ENCODE peak calls at places on chromosomes 6 and 20, in nine cellular contexts. One of them, this sample, is unnamed.

GRCh38 chr6:97440590-97441176 is 157.7 kb upstream of the MMS22L start:
- DNase-seq in uterus: no peak
- DNase-seq in AG10803: peak
- DNase-seq in dorsolateral prefrontal cortex: peak
- DNase-seq in hepatocyte: peak
- DNase-seq in lower leg skin: no peak
- DNase-seq in astrocyte: peak
- DNase-seq in heart left ventricle: no peak
- DNase-seq in CD8-positive, alpha-beta T cell: no peak
- DNase-seq in this sample: no peak

GRCh38 chr6:33172307-33173227 is 19.7 kb downstream of the COL11A2 start:
- DNase-seq in hepatocyte: peak
- DNase-seq in uterus: no peak
- DNase-seq in AG10803: peak
- DNase-seq in dorsolateral prefrontal cortex: no peak
- DNase-seq in lower leg skin: no peak
- DNase-seq in CD8-positive, alpha-beta T cell: no peak
- DNase-seq in heart left ventricle: no peak
- DNase-seq in astrocyte: peak
- DNase-seq in this sample: no peak

GRCh38 chr6:34486106-34486740 is 20.3 kb downstream of the PACSIN1 start:
- DNase-seq in CD8-positive, alpha-beta T cell: no peak
- DNase-seq in astrocyte: no peak
- DNase-seq in uterus: no peak
- DNase-seq in AG10803: no peak
- DNase-seq in dorsolateral prefrontal cortex: no peak
- DNase-seq in hepatocyte: no peak
- DNase-seq in heart left ventricle: no peak
- DNase-seq in lower leg skin: no peak
- DNase-seq in this sample: no peak

GRCh38 chr6:134351615-134352474 is 33.9 kb upstream of the SGK1 start:
- DNase-seq in lower leg skin: no peak
- DNase-seq in dorsolateral prefrontal cortex: no peak
- DNase-seq in hepatocyte: no peak
- DNase-seq in AG10803: no peak
- DNase-seq in CD8-positive, alpha-beta T cell: no peak
- DNase-seq in heart left ventricle: no peak
- DNase-seq in uterus: no peak
- DNase-seq in astrocyte: no peak
- DNase-seq in this sample: no peak

GRCh38 chr6:143973097-143973979 is 34.7 kb downstream of the PLAGL1 start:
- DNase-seq in CD8-positive, alpha-beta T cell: no peak
- DNase-seq in AG10803: no peak
- DNase-seq in astrocyte: no peak
- DNase-seq in hepatocyte: no peak
- DNase-seq in dorsolateral prefrontal cortex: no peak
- DNase-seq in lower leg skin: no peak
- DNase-seq in heart left ventricle: no peak
- DNase-seq in uterus: no peak
- DNase-seq in this sample: no peak

GRCh38 chr20:21796059-21796458 is 90.6 kb downstream of the PAX1 start:
- DNase-seq in AG10803: no peak
- DNase-seq in CD8-positive, alpha-beta T cell: no peak
- DNase-seq in astrocyte: no peak
- DNase-seq in hepatocyte: no peak
- DNase-seq in dorsolateral prefrontal cortex: no peak
- DNase-seq in lower leg skin: no peak
- DNase-seq in heart left ventricle: no peak
- DNase-seq in uterus: no peak
- DNase-seq in this sample: no peak

GRCh38 chr6:73695619-73696421 is at the start of gene CD109:
- DNase-seq in AG10803: peak
- DNase-seq in astrocyte: peak
- DNase-seq in lower leg skin: peak
- DNase-seq in heart left ventricle: peak
- DNase-seq in uterus: peak
- DNase-seq in dorsolateral prefrontal cortex: peak
- DNase-seq in CD8-positive, alpha-beta T cell: no peak
- DNase-seq in hepatocyte: peak
- DNase-seq in this sample: peak

GRCh38 chr20:12252793-12253192 is 335.1 kb downstream of the BTBD3 start:
- DNase-seq in lower leg skin: no peak
- DNase-seq in CD8-positive, alpha-beta T cell: no peak
- DNase-seq in astrocyte: peak
- DNase-seq in dorsolateral prefrontal cortex: no peak
- DNase-seq in hepatocyte: no peak
- DNase-seq in AG10803: peak
- DNase-seq in uterus: no peak
- DNase-seq in heart left ventricle: no peak
- DNase-seq in this sample: no peak

GRCh38 chr6:106731144-106731842 is 101.9 kb downstream of the QRSL1 start:
- DNase-seq in uterus: no peak
- DNase-seq in astrocyte: no peak
- DNase-seq in AG10803: no peak
- DNase-seq in lower leg skin: no peak
- DNase-seq in dorsolateral prefrontal cortex: no peak
- DNase-seq in hepatocyte: no peak
- DNase-seq in heart left ventricle: no peak
- DNase-seq in CD8-positive, alpha-beta T cell: no peak
- DNase-seq in this sample: no peak

GRCh38 chr6:133129556-133129955 is 111.6 kb upstream of the EYA4 start:
- DNase-seq in heart left ventricle: no peak
- DNase-seq in astrocyte: no peak
- DNase-seq in uterus: no peak
- DNase-seq in lower leg skin: no peak
- DNase-seq in dorsolateral prefrontal cortex: no peak
- DNase-seq in CD8-positive, alpha-beta T cell: no peak
- DNase-seq in hepatocyte: no peak
- DNase-seq in AG10803: no peak
- DNase-seq in this sample: no peak

GRCh38 chr6:42263165-42263852 is 45.6 kb upstream of the MRPS10 start:
- DNase-seq in CD8-positive, alpha-beta T cell: no peak
- DNase-seq in heart left ventricle: no peak
- DNase-seq in dorsolateral prefrontal cortex: no peak
- DNase-seq in lower leg skin: peak
- DNase-seq in AG10803: no peak
- DNase-seq in hepatocyte: no peak
- DNase-seq in astrocyte: peak
- DNase-seq in uterus: no peak
- DNase-seq in this sample: no peak

GRCh38 chr6:170295519-170296422 is 4.9 kb upstream of the DLL1 start:
- DNase-seq in hepatocyte: peak
- DNase-seq in uterus: no peak
- DNase-seq in AG10803: no peak
- DNase-seq in heart left ventricle: peak
- DNase-seq in astrocyte: no peak
- DNase-seq in CD8-positive, alpha-beta T cell: no peak
- DNase-seq in dorsolateral prefrontal cortex: no peak
- DNase-seq in lower leg skin: no peak
- DNase-seq in this sample: no peak

GRCh38 chr6:44147256-44147655 is 11.4 kb upstream of the CAPN11 start:
- DNase-seq in lower leg skin: no peak
- DNase-seq in dorsolateral prefrontal cortex: no peak
- DNase-seq in hepatocyte: no peak
- DNase-seq in astrocyte: no peak
- DNase-seq in uterus: no peak
- DNase-seq in CD8-positive, alpha-beta T cell: no peak
- DNase-seq in heart left ventricle: no peak
- DNase-seq in AG10803: no peak
- DNase-seq in this sample: no peak

DNA sequence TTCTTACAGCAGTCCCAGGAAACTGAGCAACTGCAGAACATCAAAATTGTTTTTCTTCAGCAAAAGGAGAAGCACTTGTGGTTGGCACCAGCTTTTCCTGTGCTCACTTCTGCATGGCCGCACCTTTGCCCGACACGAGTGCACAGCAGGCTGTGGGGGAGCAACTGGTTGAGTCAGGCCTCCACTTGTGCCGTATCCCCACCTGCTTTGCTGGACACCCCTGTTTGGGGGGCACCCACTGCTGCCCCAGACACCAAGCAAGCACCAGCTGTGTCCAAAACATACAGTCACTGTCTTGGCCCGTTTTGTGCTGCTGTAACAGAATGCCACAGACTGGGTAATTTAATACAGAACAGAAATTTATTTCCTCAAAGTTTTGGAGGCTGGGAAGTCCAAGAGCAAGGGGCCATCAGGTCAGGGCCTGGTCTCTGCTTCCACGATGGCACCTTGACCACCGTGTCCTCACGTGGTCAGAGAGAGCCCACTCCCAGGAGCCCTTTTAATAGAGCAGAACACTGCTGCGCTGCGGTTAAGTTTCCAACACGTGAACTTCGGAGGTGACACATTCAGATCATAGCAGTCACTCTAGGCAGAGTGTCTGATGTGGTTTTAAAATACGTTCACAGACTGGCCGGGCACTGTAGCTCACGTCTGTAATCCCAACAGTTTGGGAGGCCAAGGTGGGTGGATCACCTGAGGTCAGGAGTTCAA is 8.7 kb upstream of the GMEB2 start:
- DNase-seq in heart left ventricle: no peak
- DNase-seq in CD8-positive, alpha-beta T cell: peak
- DNase-seq in AG10803: no peak
- DNase-seq in lower leg skin: no peak
- DNase-seq in dorsolateral prefrontal cortex: no peak
- DNase-seq in hepatocyte: no peak
- DNase-seq in astrocyte: no peak
- DNase-seq in uterus: no peak
- DNase-seq in this sample: no peak
- H3K4me3 ChIP-seq in heart left ventricle: no peak
- H3K4me3 ChIP-seq in CD8-positive, alpha-beta T cell: peak
- H3K4me3 ChIP-seq in AG10803: no peak
- H3K4me3 ChIP-seq in lower leg skin: no peak
- H3K4me3 ChIP-seq in dorsolateral prefrontal cortex: no peak
- H3K4me3 ChIP-seq in hepatocyte: no peak
- H3K4me3 ChIP-seq in astrocyte: no peak
- H3K4me3 ChIP-seq in uterus: no peak
- H3K4me3 ChIP-seq in this sample: no peak

GRCh38 chr6:30542404-30542725 is 13.9 kb downstream of the GNL1 start:
- DNase-seq in CD8-positive, alpha-beta T cell: no peak
- DNase-seq in lower leg skin: no peak
- DNase-seq in AG10803: no peak
- DNase-seq in astrocyte: no peak
- DNase-seq in hepatocyte: no peak
- DNase-seq in heart left ventricle: no peak
- DNase-seq in uterus: no peak
- DNase-seq in dorsolateral prefrontal cortex: no peak
- DNase-seq in this sample: no peak
- TF ChIP-seq CTCF in CD8-positive, alpha-beta T cell: no peak
- TF ChIP-seq CTCF in lower leg skin: no peak
- TF ChIP-seq CTCF in AG10803: no peak
- TF ChIP-seq CTCF in astrocyte: no peak
- TF ChIP-seq CTCF in hepatocyte: no peak
- TF ChIP-seq CTCF in heart left ventricle: no peak
- TF ChIP-seq CTCF in uterus: no peak
- TF ChIP-seq CTCF in dorsolateral prefrontal cortex: no peak
- TF ChIP-seq CTCF in this sample: no peak

DNA sequence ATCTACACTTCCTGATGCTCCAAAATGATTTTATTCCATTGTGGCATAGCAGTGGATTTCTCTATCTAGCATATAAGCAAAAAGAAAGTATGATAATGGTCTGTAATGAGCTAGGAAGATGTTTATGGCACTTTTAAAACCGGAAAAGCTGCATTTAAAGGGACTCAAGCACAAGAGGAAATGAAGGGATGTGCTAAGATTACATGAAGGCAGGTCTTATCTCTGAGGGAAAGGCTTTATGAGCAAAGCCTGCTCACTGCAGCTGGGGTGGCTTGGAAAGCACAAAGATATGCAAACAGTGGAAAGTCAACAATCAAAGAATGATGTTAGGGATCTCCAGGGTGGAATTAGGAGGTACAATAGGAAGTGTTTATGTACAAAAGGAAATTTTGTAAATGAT is 138.2 kb downstream of the TENT5A start:
- DNase-seq in dorsolateral prefrontal cortex: no peak
- DNase-seq in CD8-positive, alpha-beta T cell: no peak
- DNase-seq in AG10803: peak
- DNase-seq in lower leg skin: no peak
- DNase-seq in heart left ventricle: no peak
- DNase-seq in hepatocyte: peak
- DNase-seq in astrocyte: peak
- DNase-seq in uterus: no peak
- DNase-seq in this sample: no peak
- H3K4me3 ChIP-seq in dorsolateral prefrontal cortex: no peak
- H3K4me3 ChIP-seq in CD8-positive, alpha-beta T cell: no peak
- H3K4me3 ChIP-seq in AG10803: no peak
- H3K4me3 ChIP-seq in lower leg skin: no peak
- H3K4me3 ChIP-seq in heart left ventricle: no peak
- H3K4me3 ChIP-seq in hepatocyte: no peak
- H3K4me3 ChIP-seq in astrocyte: peak
- H3K4me3 ChIP-seq in uterus: no peak
- H3K4me3 ChIP-seq in this sample: no peak

DNA sequence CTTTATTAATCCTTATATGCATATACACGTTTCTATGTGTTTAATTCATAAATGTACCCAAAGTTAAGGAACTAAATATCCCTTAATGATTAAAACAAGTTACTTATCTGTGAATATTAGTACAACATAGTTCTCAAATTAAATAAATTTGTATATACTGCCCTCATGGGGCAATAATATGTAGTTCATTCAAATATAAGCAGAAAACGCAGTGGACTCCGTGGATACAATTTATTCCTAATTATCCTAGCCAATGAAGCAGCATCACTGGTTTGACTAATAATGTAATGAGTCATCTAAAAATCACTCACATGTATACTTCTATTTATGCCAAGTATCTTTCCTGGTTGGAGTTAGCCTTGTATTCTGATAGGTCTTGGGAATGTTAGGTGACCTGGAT is 111.6 kb downstream of the TBC1D32 start:
- DNase-seq in CD8-positive, alpha-beta T cell: no peak
- DNase-seq in heart left ventricle: no peak
- DNase-seq in dorsolateral prefrontal cortex: no peak
- DNase-seq in lower leg skin: no peak
- DNase-seq in astrocyte: peak
- DNase-seq in uterus: no peak
- DNase-seq in AG10803: peak
- DNase-seq in hepatocyte: peak
- DNase-seq in this sample: peak
- TF ChIP-seq CTCF in CD8-positive, alpha-beta T cell: no peak
- TF ChIP-seq CTCF in heart left ventricle: no peak
- TF ChIP-seq CTCF in dorsolateral prefrontal cortex: no peak
- TF ChIP-seq CTCF in lower leg skin: no peak
- TF ChIP-seq CTCF in astrocyte: peak
- TF ChIP-seq CTCF in uterus: no peak
- TF ChIP-seq CTCF in AG10803: peak
- TF ChIP-seq CTCF in hepatocyte: peak
- TF ChIP-seq CTCF in this sample: no peak

DNA sequence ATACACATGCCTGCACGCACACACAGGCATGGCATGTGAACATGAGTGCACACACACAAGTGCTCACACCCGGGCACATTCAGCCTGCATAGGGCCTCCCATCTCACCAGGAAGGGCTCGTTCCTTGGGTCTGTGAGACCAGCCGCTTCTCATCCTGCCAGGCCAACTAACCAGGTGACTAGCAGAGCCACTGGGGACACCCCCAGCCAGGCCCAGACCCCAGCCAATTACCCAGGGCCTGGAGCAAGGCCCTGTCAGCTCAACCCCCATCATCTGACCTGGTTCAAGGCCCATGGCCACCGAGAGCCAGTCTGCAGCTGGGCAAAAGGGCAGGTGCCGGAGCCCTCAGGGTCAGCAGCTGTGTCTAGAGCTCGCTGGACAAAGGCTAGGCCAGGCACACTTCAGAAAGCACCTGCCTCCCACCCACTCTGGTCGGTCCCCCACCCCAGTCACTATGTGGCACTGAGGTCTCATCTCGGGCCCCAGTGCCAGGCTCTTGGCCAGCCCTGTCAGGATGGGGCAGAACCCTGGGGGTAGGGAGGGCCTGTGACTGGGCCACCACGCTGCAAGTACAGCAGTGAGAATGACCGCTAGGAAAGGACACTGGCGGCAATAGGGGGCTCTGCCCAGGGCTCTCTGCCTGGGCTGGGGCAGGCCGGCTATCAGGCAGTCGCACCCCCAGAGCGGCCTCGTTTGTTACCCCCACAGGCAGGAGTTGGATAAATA is 26.8 kb upstream of the MRGBP start:
- DNase-seq in astrocyte: no peak
- DNase-seq in heart left ventricle: no peak
- DNase-seq in CD8-positive, alpha-beta T cell: no peak
- DNase-seq in lower leg skin: no peak
- DNase-seq in uterus: no peak
- DNase-seq in hepatocyte: no peak
- DNase-seq in AG10803: no peak
- DNase-seq in dorsolateral prefrontal cortex: no peak
- DNase-seq in this sample: no peak
- H3K4me3 ChIP-seq in astrocyte: no peak
- H3K4me3 ChIP-seq in heart left ventricle: no peak
- H3K4me3 ChIP-seq in CD8-positive, alpha-beta T cell: no peak
- H3K4me3 ChIP-seq in lower leg skin: no peak
- H3K4me3 ChIP-seq in uterus: no peak
- H3K4me3 ChIP-seq in hepatocyte: no peak
- H3K4me3 ChIP-seq in AG10803: no peak
- H3K4me3 ChIP-seq in dorsolateral prefrontal cortex: no peak
- H3K4me3 ChIP-seq in this sample: no peak